ENCODE peak calls at places on chromosomes 3 and 15, in ten cellular contexts. One of them, this sample, is unnamed.

GRCh38 chr3:171976526-171976925 is 62.9 kb upstream of the FNDC3B start:
- DNase-seq in hippocampal formation: no peak
- DNase-seq in colonic mucosa: no peak
- DNase-seq in NCI-H1105 treated with DMSO at 0.1 percent for 48 hours: no peak
- DNase-seq in NCI-H2081 treated with DMSO at 0.1 percent for 48 hours: no peak
- DNase-seq in memory B cell: no peak
- DNase-seq in A549: no peak
- DNase-seq in stimulated activated CD4-positive, alpha-beta T cell treated with anti-CD3 and anti-CD28 coated beads, TNF-alpha, amount 100 ng/mL, for 4 hours: no peak
- DNase-seq in GM10248: no peak
- DNase-seq in CD8-positive, alpha-beta memory T cell: no peak
- DNase-seq in this sample: no peak

GRCh38 chr3:43400162-43400561 is 113.8 kb downstream of the SNRK start:
- DNase-seq in hippocampal formation: no peak
- DNase-seq in colonic mucosa: no peak
- DNase-seq in NCI-H1105 treated with DMSO at 0.1 percent for 48 hours: no peak
- DNase-seq in NCI-H2081 treated with DMSO at 0.1 percent for 48 hours: no peak
- DNase-seq in memory B cell: no peak
- DNase-seq in A549: no peak
- DNase-seq in stimulated activated CD4-positive, alpha-beta T cell treated with anti-CD3 and anti-CD28 coated beads, TNF-alpha, amount 100 ng/mL, for 4 hours: no peak
- DNase-seq in GM10248: no peak
- DNase-seq in CD8-positive, alpha-beta memory T cell: no peak
- DNase-seq in this sample: peak; percentile 11

GRCh38 chr15:25683911-25684310 is 179.2 kb downstream of the ATP10A start:
- DNase-seq in hippocampal formation: no peak
- DNase-seq in colonic mucosa: no peak
- DNase-seq in NCI-H1105 treated with DMSO at 0.1 percent for 48 hours: no peak
- DNase-seq in NCI-H2081 treated with DMSO at 0.1 percent for 48 hours: no peak
- DNase-seq in memory B cell: no peak
- DNase-seq in A549: no peak
- DNase-seq in stimulated activated CD4-positive, alpha-beta T cell treated with anti-CD3 and anti-CD28 coated beads, TNF-alpha, amount 100 ng/mL, for 4 hours: no peak
- DNase-seq in GM10248: no peak
- DNase-seq in CD8-positive, alpha-beta memory T cell: no peak
- DNase-seq in this sample: no peak

GRCh38 chr3:104521606-104522336 is 844.9 kb upstream of the ALCAM start:
- DNase-seq in hippocampal formation: no peak
- DNase-seq in colonic mucosa: no peak
- DNase-seq in NCI-H1105 treated with DMSO at 0.1 percent for 48 hours: no peak
- DNase-seq in NCI-H2081 treated with DMSO at 0.1 percent for 48 hours: no peak
- DNase-seq in memory B cell: peak; percentile 66
- DNase-seq in A549: no peak
- DNase-seq in stimulated activated CD4-positive, alpha-beta T cell treated with anti-CD3 and anti-CD28 coated beads, TNF-alpha, amount 100 ng/mL, for 4 hours: no peak
- DNase-seq in GM10248: no peak
- DNase-seq in CD8-positive, alpha-beta memory T cell: no peak
- DNase-seq in this sample: no peak

GRCh38 chr3:127750226-127751031 is 71.9 kb downstream of the MGLL start:
- DNase-seq in hippocampal formation: no peak
- DNase-seq in colonic mucosa: no peak
- DNase-seq in NCI-H1105 treated with DMSO at 0.1 percent for 48 hours: no peak
- DNase-seq in NCI-H2081 treated with DMSO at 0.1 percent for 48 hours: no peak
- DNase-seq in memory B cell: no peak
- DNase-seq in A549: no peak
- DNase-seq in stimulated activated CD4-positive, alpha-beta T cell treated with anti-CD3 and anti-CD28 coated beads, TNF-alpha, amount 100 ng/mL, for 4 hours: no peak
- DNase-seq in GM10248: no peak
- DNase-seq in CD8-positive, alpha-beta memory T cell: no peak
- DNase-seq in this sample: peak; percentile 74

GRCh38 chr15:71115567-71116351 is 488 bp downstream of the THSD4 start:
- DNase-seq in hippocampal formation: no peak
- DNase-seq in colonic mucosa: peak; percentile 72
- DNase-seq in NCI-H1105 treated with DMSO at 0.1 percent for 48 hours: peak; percentile 29
- DNase-seq in NCI-H2081 treated with DMSO at 0.1 percent for 48 hours: no peak
- DNase-seq in memory B cell: no peak
- DNase-seq in A549: peak; percentile 67
- DNase-seq in stimulated activated CD4-positive, alpha-beta T cell treated with anti-CD3 and anti-CD28 coated beads, TNF-alpha, amount 100 ng/mL, for 4 hours: no peak
- DNase-seq in GM10248: no peak
- DNase-seq in CD8-positive, alpha-beta memory T cell: no peak
- DNase-seq in this sample: peak; percentile 67

GRCh38 chr3:133855772-133856171 is 39.9 kb downstream of the RAB6B start:
- DNase-seq in hippocampal formation: no peak
- DNase-seq in colonic mucosa: no peak
- DNase-seq in NCI-H1105 treated with DMSO at 0.1 percent for 48 hours: no peak
- DNase-seq in NCI-H2081 treated with DMSO at 0.1 percent for 48 hours: no peak
- DNase-seq in memory B cell: no peak
- DNase-seq in A549: no peak
- DNase-seq in stimulated activated CD4-positive, alpha-beta T cell treated with anti-CD3 and anti-CD28 coated beads, TNF-alpha, amount 100 ng/mL, for 4 hours: no peak
- DNase-seq in GM10248: no peak
- DNase-seq in CD8-positive, alpha-beta memory T cell: no peak
- DNase-seq in this sample: no peak

GRCh38 chr3:183259621-183260020 is 6.6 kb downstream of the B3GNT5 start:
- DNase-seq in hippocampal formation: no peak
- DNase-seq in colonic mucosa: no peak
- DNase-seq in NCI-H1105 treated with DMSO at 0.1 percent for 48 hours: no peak
- DNase-seq in NCI-H2081 treated with DMSO at 0.1 percent for 48 hours: no peak
- DNase-seq in memory B cell: no peak
- DNase-seq in A549: no peak
- DNase-seq in stimulated activated CD4-positive, alpha-beta T cell treated with anti-CD3 and anti-CD28 coated beads, TNF-alpha, amount 100 ng/mL, for 4 hours: no peak
- DNase-seq in GM10248: no peak
- DNase-seq in CD8-positive, alpha-beta memory T cell: no peak
- DNase-seq in this sample: no peak

GRCh38 chr15:77541421-77542181 is 91.1 kb downstream of the LINGO1 start:
- DNase-seq in hippocampal formation: peak; percentile 63
- DNase-seq in colonic mucosa: no peak
- DNase-seq in NCI-H1105 treated with DMSO at 0.1 percent for 48 hours: no peak
- DNase-seq in NCI-H2081 treated with DMSO at 0.1 percent for 48 hours: no peak
- DNase-seq in memory B cell: no peak
- DNase-seq in A549: no peak
- DNase-seq in stimulated activated CD4-positive, alpha-beta T cell treated with anti-CD3 and anti-CD28 coated beads, TNF-alpha, amount 100 ng/mL, for 4 hours: no peak
- DNase-seq in GM10248: no peak
- DNase-seq in CD8-positive, alpha-beta memory T cell: no peak
- DNase-seq in this sample: no peak

GRCh38 chr15:67232591-67232990 is 21.9 kb downstream of the AAGAB start:
- DNase-seq in hippocampal formation: no peak
- DNase-seq in colonic mucosa: no peak
- DNase-seq in NCI-H1105 treated with DMSO at 0.1 percent for 48 hours: no peak
- DNase-seq in NCI-H2081 treated with DMSO at 0.1 percent for 48 hours: no peak
- DNase-seq in memory B cell: no peak
- DNase-seq in A549: no peak
- DNase-seq in stimulated activated CD4-positive, alpha-beta T cell treated with anti-CD3 and anti-CD28 coated beads, TNF-alpha, amount 100 ng/mL, for 4 hours: no peak
- DNase-seq in GM10248: no peak
- DNase-seq in CD8-positive, alpha-beta memory T cell: no peak
- DNase-seq in this sample: no peak

GRCh38 chr3:5006755-5007202 is 27.5 kb downstream of the BHLHE40 start:
- DNase-seq in hippocampal formation: no peak
- DNase-seq in colonic mucosa: no peak
- DNase-seq in NCI-H1105 treated with DMSO at 0.1 percent for 48 hours: no peak
- DNase-seq in NCI-H2081 treated with DMSO at 0.1 percent for 48 hours: no peak
- DNase-seq in memory B cell: peak; percentile 84
- DNase-seq in A549: no peak
- DNase-seq in stimulated activated CD4-positive, alpha-beta T cell treated with anti-CD3 and anti-CD28 coated beads, TNF-alpha, amount 100 ng/mL, for 4 hours: peak; percentile 41
- DNase-seq in GM10248: peak; percentile 84
- DNase-seq in CD8-positive, alpha-beta memory T cell: peak; percentile 82
- DNase-seq in this sample: no peak

GRCh38 chr15:60646595-60646994 is 167.7 kb upstream of the ICE2 start:
- DNase-seq in hippocampal formation: no peak
- DNase-seq in colonic mucosa: no peak
- DNase-seq in NCI-H1105 treated with DMSO at 0.1 percent for 48 hours: no peak
- DNase-seq in NCI-H2081 treated with DMSO at 0.1 percent for 48 hours: no peak
- DNase-seq in memory B cell: no peak
- DNase-seq in A549: no peak
- DNase-seq in stimulated activated CD4-positive, alpha-beta T cell treated with anti-CD3 and anti-CD28 coated beads, TNF-alpha, amount 100 ng/mL, for 4 hours: no peak
- DNase-seq in GM10248: no peak
- DNase-seq in CD8-positive, alpha-beta memory T cell: no peak
- DNase-seq in this sample: no peak

GRCh38 chr3:161149529-161149928 is 44.4 kb upstream of the B3GALNT1 start:
- DNase-seq in hippocampal formation: no peak
- DNase-seq in colonic mucosa: no peak
- DNase-seq in NCI-H1105 treated with DMSO at 0.1 percent for 48 hours: no peak
- DNase-seq in NCI-H2081 treated with DMSO at 0.1 percent for 48 hours: no peak
- DNase-seq in memory B cell: no peak
- DNase-seq in A549: no peak
- DNase-seq in stimulated activated CD4-positive, alpha-beta T cell treated with anti-CD3 and anti-CD28 coated beads, TNF-alpha, amount 100 ng/mL, for 4 hours: no peak
- DNase-seq in GM10248: no peak
- DNase-seq in CD8-positive, alpha-beta memory T cell: no peak
- DNase-seq in this sample: peak; percentile 53

GRCh38 chr3:133891662-133892389 is 3.9 kb downstream of the RAB6B start:
- DNase-seq in hippocampal formation: no peak
- DNase-seq in colonic mucosa: peak; percentile 15
- DNase-seq in NCI-H1105 treated with DMSO at 0.1 percent for 48 hours: no peak
- DNase-seq in NCI-H2081 treated with DMSO at 0.1 percent for 48 hours: no peak
- DNase-seq in memory B cell: no peak
- DNase-seq in A549: no peak
- DNase-seq in stimulated activated CD4-positive, alpha-beta T cell treated with anti-CD3 and anti-CD28 coated beads, TNF-alpha, amount 100 ng/mL, for 4 hours: no peak
- DNase-seq in GM10248: no peak
- DNase-seq in CD8-positive, alpha-beta memory T cell: no peak
- DNase-seq in this sample: no peak

GRCh38 chr3:70738310-70738681 is 425.9 kb upstream of the MDFIC2 start:
- DNase-seq in hippocampal formation: no peak
- DNase-seq in colonic mucosa: no peak
- DNase-seq in NCI-H1105 treated with DMSO at 0.1 percent for 48 hours: no peak
- DNase-seq in NCI-H2081 treated with DMSO at 0.1 percent for 48 hours: no peak
- DNase-seq in memory B cell: no peak
- DNase-seq in A549: no peak
- DNase-seq in stimulated activated CD4-positive, alpha-beta T cell treated with anti-CD3 and anti-CD28 coated beads, TNF-alpha, amount 100 ng/mL, for 4 hours: no peak
- DNase-seq in GM10248: no peak
- DNase-seq in CD8-positive, alpha-beta memory T cell: no peak
- DNase-seq in this sample: no peak

GRCh38 chr3:195120199-195120556 is 150.8 kb downstream of the XXYLT1 start:
- DNase-seq in hippocampal formation: no peak
- DNase-seq in colonic mucosa: no peak
- DNase-seq in NCI-H1105 treated with DMSO at 0.1 percent for 48 hours: no peak
- DNase-seq in NCI-H2081 treated with DMSO at 0.1 percent for 48 hours: no peak
- DNase-seq in memory B cell: no peak
- DNase-seq in A549: no peak
- DNase-seq in stimulated activated CD4-positive, alpha-beta T cell treated with anti-CD3 and anti-CD28 coated beads, TNF-alpha, amount 100 ng/mL, for 4 hours: no peak
- DNase-seq in GM10248: no peak
- DNase-seq in CD8-positive, alpha-beta memory T cell: no peak
- DNase-seq in this sample: no peak

GRCh38 chr3:148881286-148881685 is 16.2 kb downstream of the CPA3 start:
- DNase-seq in hippocampal formation: no peak
- DNase-seq in colonic mucosa: no peak
- DNase-seq in NCI-H1105 treated with DMSO at 0.1 percent for 48 hours: no peak
- DNase-seq in NCI-H2081 treated with DMSO at 0.1 percent for 48 hours: no peak
- DNase-seq in memory B cell: no peak
- DNase-seq in A549: no peak
- DNase-seq in stimulated activated CD4-positive, alpha-beta T cell treated with anti-CD3 and anti-CD28 coated beads, TNF-alpha, amount 100 ng/mL, for 4 hours: no peak
- DNase-seq in GM10248: no peak
- DNase-seq in CD8-positive, alpha-beta memory T cell: no peak
- DNase-seq in this sample: no peak

GRCh38 chr3:76943671-76944070 is 96.2 kb upstream of the ROBO2 start:
- DNase-seq in hippocampal formation: no peak
- DNase-seq in colonic mucosa: no peak
- DNase-seq in NCI-H1105 treated with DMSO at 0.1 percent for 48 hours: no peak
- DNase-seq in NCI-H2081 treated with DMSO at 0.1 percent for 48 hours: no peak
- DNase-seq in memory B cell: no peak
- DNase-seq in A549: no peak
- DNase-seq in stimulated activated CD4-positive, alpha-beta T cell treated with anti-CD3 and anti-CD28 coated beads, TNF-alpha, amount 100 ng/mL, for 4 hours: no peak
- DNase-seq in GM10248: no peak
- DNase-seq in CD8-positive, alpha-beta memory T cell: no peak
- DNase-seq in this sample: no peak

GRCh38 chr3:62237296-62237948 is 135.9 kb downstream of the FEZF2 start:
- DNase-seq in hippocampal formation: no peak
- DNase-seq in colonic mucosa: no peak
- DNase-seq in NCI-H1105 treated with DMSO at 0.1 percent for 48 hours: no peak
- DNase-seq in NCI-H2081 treated with DMSO at 0.1 percent for 48 hours: no peak
- DNase-seq in memory B cell: no peak
- DNase-seq in A549: no peak
- DNase-seq in stimulated activated CD4-positive, alpha-beta T cell treated with anti-CD3 and anti-CD28 coated beads, TNF-alpha, amount 100 ng/mL, for 4 hours: no peak
- DNase-seq in GM10248: no peak
- DNase-seq in CD8-positive, alpha-beta memory T cell: no peak
- DNase-seq in this sample: peak; percentile 16

GRCh38 chr3:45055411-45056143 is 29.5 kb downstream of the CLEC3B start:
- DNase-seq in hippocampal formation: no peak
- DNase-seq in colonic mucosa: no peak
- DNase-seq in NCI-H1105 treated with DMSO at 0.1 percent for 48 hours: peak; percentile 0
- DNase-seq in NCI-H2081 treated with DMSO at 0.1 percent for 48 hours: no peak
- DNase-seq in memory B cell: no peak
- DNase-seq in A549: peak; percentile 23
- DNase-seq in stimulated activated CD4-positive, alpha-beta T cell treated with anti-CD3 and anti-CD28 coated beads, TNF-alpha, amount 100 ng/mL, for 4 hours: no peak
- DNase-seq in GM10248: peak; percentile 34
- DNase-seq in CD8-positive, alpha-beta memory T cell: no peak
- DNase-seq in this sample: peak; percentile 19

GRCh38 chr3:37310666-37311050 is 136.3 kb upstream of the LRRFIP2 start:
- DNase-seq in hippocampal formation: no peak
- DNase-seq in colonic mucosa: no peak
- DNase-seq in NCI-H1105 treated with DMSO at 0.1 percent for 48 hours: no peak
- DNase-seq in NCI-H2081 treated with DMSO at 0.1 percent for 48 hours: no peak
- DNase-seq in memory B cell: no peak
- DNase-seq in A549: no peak
- DNase-seq in stimulated activated CD4-positive, alpha-beta T cell treated with anti-CD3 and anti-CD28 coated beads, TNF-alpha, amount 100 ng/mL, for 4 hours: no peak
- DNase-seq in GM10248: no peak
- DNase-seq in CD8-positive, alpha-beta memory T cell: no peak
- DNase-seq in this sample: no peak